ENCODE peak calls at places on chromosomes 16 and 17, in six cellular contexts. L is iris pigment epithelial cell, K is endothelial cell, G is D341Med, D is foreskin melanocyte, Z is WTC11. I is an unnamed sample.

GRCh38 chr16:67029249-67030096 is 524 bp downstream of the CBFB start:
- DNase-seq in D (peak), L (peak), K (peak), G (peak), Z (peak), I (peak)

GRCh38 chr16:88454315-88455057 is 1.4 kb downstream of the ZFPM1 start:
- DNase-seq in D (no peak), Z (no peak), G (no peak), L (peak), K (peak), I (no peak)

GRCh38 chr16:50151744-50152143 is 1.4 kb upstream of the TENT4B start:
- DNase-seq in G (no peak), Z (no peak), K (no peak), D (no peak), L (no peak), I (no peak)

GRCh38 chr16:87255866-87256265 is 61.3 kb downstream of the C16orf95 start:
- DNase-seq in D (no peak), G (no peak), K (no peak), L (no peak), Z (no peak), I (no peak)

GRCh38 chr17:7072406-7072805 is 7.6 kb downstream of the CLEC10A start:
- DNase-seq in D (no peak), G (no peak), Z (no peak), K (no peak), L (no peak), I (no peak)

GRCh38 chr16:35142147-35142808 is 1682.9 kb downstream of the TP53TG3F start:
- DNase-seq in K (no peak), D (no peak), Z (no peak), G (no peak), L (no peak), I (no peak)

GRCh38 chr16:17105239-17105721 is 365.5 kb downstream of the XYLT1 start:
- DNase-seq in L (no peak), K (no peak), Z (no peak), D (no peak), G (no peak), I (no peak)

GRCh38 chr17:82528484-82529265 is 9.1 kb downstream of the FOXK2 start:
- DNase-seq in D (peak), G (peak), K (no peak), Z (no peak), L (no peak), I (no peak)

GRCh38 chr17:74873874-74874614 is 1.2 kb upstream of the FDXR start:
- DNase-seq in G (no peak), Z (no peak), K (no peak), L (peak), D (peak), I (no peak)

GRCh38 chr16:50719401-50720337 is 22.2 kb upstream of the CYLD start:
- DNase-seq in G (no peak), L (no peak), Z (peak), D (no peak), K (no peak), I (no peak)

GRCh38 chr17:37701424-37702020 is 43.3 kb downstream of the HNF1B start:
- DNase-seq in K (peak), L (no peak), D (no peak), G (peak), Z (peak), I (peak)